ENCODE peak calls at places on chromosomes 4 and X, in five cellular contexts. N is mammary epithelial cell, M is lung, T is ascending aorta, X is astrocyte. K is an unnamed sample. For H3K9me3, the result is how much of the 10 kb centered on the place peaks cover.

GRCh38 chr4:3047464-3048286 is 26.7 kb downstream of the HTT-AS start:
- DNase-seq in N (peak), M (peak), T (peak), X (no peak), K (peak)

GRCh38 chrX:22800806-22801205 is 199.0 kb upstream of the DDX53 start:
- DNase-seq in N (no peak), M (no peak), T (no peak), X (peak), K (no peak)

GRCh38 chr4:65825121-65825520 is 154.8 kb upstream of the EPHA5 start:
- DNase-seq in N (peak), M (no peak), T (no peak), X (peak), K (no peak)

GRCh38 chr4:140944539-140944938 is 188.4 kb upstream of the TBC1D9 start:
- DNase-seq in N (no peak), M (no peak), T (no peak), X (peak), K (no peak)

GRCh38 chr4:95417531-95417930 is 131.2 kb downstream of the UNC5C start:
- DNase-seq in N (peak), M (no peak), T (no peak), X (no peak), K (no peak)

GRCh38 chr4:8507251-8507570 is 66.6 kb downstream of the TRMT44 start:
- DNase-seq in N (no peak), M (no peak), T (no peak), X (no peak), K (no peak)

GRCh38 chr4:134243742-134244713 is 42.4 kb upstream of the PABPC4L start:
- DNase-seq in N (no peak), M (no peak), T (no peak), X (no peak), K (no peak)

GRCh38 chrX:149504226-149504914 is 736 bp downstream of the IDS start:
- DNase-seq in N (no peak), M (no peak), T (no peak), X (no peak), K (no peak)

GRCh38 chrX:22159071-22159470 is 113.6 kb upstream of the CBLL2 start:
- DNase-seq in N (peak), M (no peak), T (no peak), X (peak), K (no peak)

GRCh38 chr4:4781936-4782754 is 77.3 kb upstream of the MSX1 start:
- DNase-seq in N (no peak), M (no peak), T (no peak), X (peak), K (no peak)

GRCh38 chr4:19128176-19128575 is 1106.6 kb upstream of the LCORL start:
- DNase-seq in N (no peak), M (no peak), T (no peak), X (no peak), K (no peak)

GRCh38 chr4:19133315-19133714 is 1111.8 kb upstream of the LCORL start:
- DNase-seq in N (no peak), M (no peak), T (no peak), X (no peak), K (no peak)

GRCh38 chr4:19134685-19135084 is 1113.1 kb upstream of the LCORL start:
- DNase-seq in N (no peak), M (no peak), T (no peak), X (no peak), K (no peak)

GRCh38 chr4:19126903-19127302 is 1105.3 kb upstream of the LCORL start:
- DNase-seq in N (no peak), M (no peak), T (no peak), X (no peak), K (no peak)

DNA sequence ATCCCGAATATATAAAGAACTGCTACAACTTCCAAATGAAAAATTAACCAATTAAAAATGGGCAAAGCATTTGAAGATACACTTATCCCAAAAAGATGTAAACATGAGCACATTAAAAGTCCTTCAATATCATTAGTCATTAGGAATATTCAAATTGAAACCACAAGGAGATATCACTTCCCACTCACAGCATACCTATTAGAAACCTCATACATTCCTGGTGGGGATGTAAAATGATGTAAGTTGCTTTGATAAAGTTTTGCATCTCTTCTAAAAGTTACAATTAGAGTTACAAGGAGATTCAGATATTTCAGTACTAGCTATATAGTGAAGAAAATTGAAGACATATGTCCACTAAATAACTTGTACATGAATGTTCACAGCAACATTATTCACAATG is 1109.3 kb upstream of the LCORL start:
- DNase-seq in N (peak), M (no peak), T (no peak), X (peak), K (no peak)
- H3K9me3 ChIP-seq in N (under half), M (under half), T (under half), X (under half), K (under half)

DNA sequence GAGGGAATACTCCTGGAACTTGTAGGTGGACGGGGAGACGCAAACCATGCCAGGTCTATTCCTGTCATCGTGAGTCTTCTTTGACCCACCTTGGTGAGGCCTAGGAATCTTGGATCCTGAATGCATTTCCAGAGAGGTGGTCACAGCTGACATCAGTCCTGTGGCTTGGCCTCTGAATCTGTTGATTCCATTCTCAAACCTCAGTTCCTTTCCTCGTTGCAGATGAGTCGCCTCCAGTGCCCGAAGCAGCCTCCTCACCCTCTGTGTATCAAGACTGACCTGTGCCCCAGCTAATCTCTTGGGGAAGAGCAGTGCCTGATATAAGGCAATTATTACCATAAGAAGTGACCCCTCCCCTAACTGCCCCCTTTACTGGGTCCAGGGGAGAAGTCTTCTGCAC is 118.1 kb downstream of the SMIM20 start:
- DNase-seq in N (no peak), M (no peak), T (no peak), X (peak), K (no peak)
- H3K27ac ChIP-seq in N (no peak), M (no peak), T (peak), X (peak), K (no peak)

DNA sequence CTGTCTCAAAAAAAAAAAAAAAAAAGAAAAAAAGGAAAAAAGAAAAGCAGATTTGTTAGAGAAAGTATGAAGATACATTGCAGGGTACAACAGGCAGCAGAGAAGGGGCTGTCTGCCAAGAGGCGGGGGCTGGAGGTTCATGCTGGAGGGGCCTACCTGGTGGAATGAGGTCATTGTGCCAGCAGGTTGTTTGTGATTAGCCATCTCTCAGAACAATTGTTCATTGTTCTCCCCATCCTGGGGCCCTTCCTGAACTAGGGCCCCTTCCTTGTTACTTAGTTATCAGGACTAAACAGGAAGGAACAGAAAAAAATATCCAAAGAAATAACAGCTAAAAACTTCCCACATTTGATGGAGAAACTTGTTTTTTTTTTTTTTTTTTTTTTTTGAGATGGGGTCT is 14.0 kb upstream of the GPKOW start:
- DNase-seq in N (no peak), M (no peak), T (no peak), X (no peak), K (no peak)
- H3K9me3 ChIP-seq in N (under half), M (under half), T (under half), X (under half), K (under half)

GRCh38 chr4:10130190-10130888 is 13.7 kb upstream of the WDR1 start:
- DNase-seq in N (no peak), M (no peak), T (no peak), X (no peak), K (no peak)
- H3K27ac ChIP-seq in N (no peak), M (no peak), T (no peak), X (no peak), K (peak)